ENCODE peak calls at places on chromosomes 11 and 22, in five cellular contexts. One of them, this sample, is unnamed.

GRCh38 chr11:12279672-12280108 is 97.7 kb upstream of the PARVA start:
- DNase-seq in NCI-H526 treated with DMSO at 0.1 percent for 48 hours: no peak
- DNase-seq in effector CD4-positive, alpha-beta T cell: no peak
- DNase-seq in activated T-cell treated with anti-CD3 and anti-CD28 coated beads, Interleukin-2, amount 50 U/mL, for 1 hour: no peak
- DNase-seq in EH: no peak
- DNase-seq in this sample: no peak

GRCh38 chr11:76654310-76654851 is 16.2 kb downstream of the LRRC32 start:
- DNase-seq in NCI-H526 treated with DMSO at 0.1 percent for 48 hours: no peak
- DNase-seq in effector CD4-positive, alpha-beta T cell: no peak
- DNase-seq in activated T-cell treated with anti-CD3 and anti-CD28 coated beads, Interleukin-2, amount 50 U/mL, for 1 hour: no peak
- DNase-seq in EH: peak
- DNase-seq in this sample: no peak

GRCh38 chr22:32600184-32600583 is 125.6 kb downstream of the FBXO7 start:
- DNase-seq in NCI-H526 treated with DMSO at 0.1 percent for 48 hours: no peak
- DNase-seq in effector CD4-positive, alpha-beta T cell: no peak
- DNase-seq in activated T-cell treated with anti-CD3 and anti-CD28 coated beads, Interleukin-2, amount 50 U/mL, for 1 hour: no peak
- DNase-seq in EH: no peak
- DNase-seq in this sample: no peak

GRCh38 chr11:2377511-2378443 is 667 bp downstream of the CD81 start:
- DNase-seq in NCI-H526 treated with DMSO at 0.1 percent for 48 hours: no peak
- DNase-seq in effector CD4-positive, alpha-beta T cell: peak
- DNase-seq in activated T-cell treated with anti-CD3 and anti-CD28 coated beads, Interleukin-2, amount 50 U/mL, for 1 hour: peak
- DNase-seq in EH: peak
- DNase-seq in this sample: no peak

GRCh38 chr22:42610211-42610610 is 4.5 kb downstream of the POLDIP3 start:
- DNase-seq in NCI-H526 treated with DMSO at 0.1 percent for 48 hours: no peak
- DNase-seq in effector CD4-positive, alpha-beta T cell: no peak
- DNase-seq in activated T-cell treated with anti-CD3 and anti-CD28 coated beads, Interleukin-2, amount 50 U/mL, for 1 hour: no peak
- DNase-seq in EH: no peak
- DNase-seq in this sample: no peak

GRCh38 chr11:62269654-62270278 is at the start of gene SCGB2A2:
- DNase-seq in NCI-H526 treated with DMSO at 0.1 percent for 48 hours: no peak
- DNase-seq in effector CD4-positive, alpha-beta T cell: no peak
- DNase-seq in activated T-cell treated with anti-CD3 and anti-CD28 coated beads, Interleukin-2, amount 50 U/mL, for 1 hour: no peak
- DNase-seq in EH: no peak
- DNase-seq in this sample: no peak

GRCh38 chr11:72223615-72224586 is 666 bp upstream of the INPPL1 start:
- DNase-seq in NCI-H526 treated with DMSO at 0.1 percent for 48 hours: peak
- DNase-seq in effector CD4-positive, alpha-beta T cell: peak
- DNase-seq in activated T-cell treated with anti-CD3 and anti-CD28 coated beads, Interleukin-2, amount 50 U/mL, for 1 hour: peak
- DNase-seq in EH: peak
- DNase-seq in this sample: peak

GRCh38 chr11:107446822-107447431 is 10.7 kb downstream of the CWF19L2 start:
- DNase-seq in NCI-H526 treated with DMSO at 0.1 percent for 48 hours: no peak
- DNase-seq in effector CD4-positive, alpha-beta T cell: no peak
- DNase-seq in activated T-cell treated with anti-CD3 and anti-CD28 coated beads, Interleukin-2, amount 50 U/mL, for 1 hour: no peak
- DNase-seq in EH: no peak
- DNase-seq in this sample: no peak

GRCh38 chr11:18071098-18071705 is 25.1 kb upstream of the TPH1 start:
- DNase-seq in NCI-H526 treated with DMSO at 0.1 percent for 48 hours: no peak
- DNase-seq in effector CD4-positive, alpha-beta T cell: no peak
- DNase-seq in activated T-cell treated with anti-CD3 and anti-CD28 coated beads, Interleukin-2, amount 50 U/mL, for 1 hour: no peak
- DNase-seq in EH: no peak
- DNase-seq in this sample: no peak

This sample was measured in hypothalamus.